ENCODE peak calls at places on chromosomes 2 and 18, in seven cellular contexts. V is SK-N-SH, J is K562, D is HepG2, E is HCT116, P is H1, U is GM12878. K is an unnamed sample.
A peak's percentile ranks its signal among the peaks of the same experiment; 100 is the strongest.

GRCh38 chr2:111054791-111055627 is 65.7 kb upstream of the BCL2L11 start:
- DNase-seq in V (no peak), J (no peak), D (no peak), E (no peak), P (peak; percentile 26), U (peak; percentile 75), K (no peak)

GRCh38 chr2:17148298-17149228 is 369.7 kb downstream of the RAD51AP2 start:
- DNase-seq in V (peak; percentile 53), J (peak; percentile 40), D (peak; percentile 10), E (peak; percentile 8), P (peak; percentile 56), U (no peak), K (no peak)

GRCh38 chr2:172095146-172095904 is 7.4 kb downstream of the DLX2 start:
- DNase-seq in V (peak; percentile 74), J (no peak), D (no peak), E (no peak), P (peak; percentile 80), U (no peak), K (peak; percentile 93)

GRCh38 chr18:23357992-23358594 is 95.0 kb upstream of the RIOK3 start:
- DNase-seq in V (no peak), J (no peak), D (no peak), E (no peak), P (no peak), U (no peak), K (no peak)

GRCh38 chr2:64327510-64328414 is 126.2 kb upstream of the LGALSL start:
- DNase-seq in V (peak; percentile 65), J (no peak), D (no peak), E (no peak), P (peak; percentile 49), U (peak; percentile 43), K (no peak)

GRCh38 chr2:148645135-148645924 is 779 bp downstream of the EPC2 start:
- DNase-seq in V (peak; percentile 95), J (peak; percentile 98), D (peak; percentile 91), E (peak; percentile 75), P (peak; percentile 97), U (peak; percentile 69), K (peak; percentile 88)

GRCh38 chr2:115374981-115375380 is 932.5 kb downstream of the DPP10 start:
- DNase-seq in V (no peak), J (no peak), D (no peak), E (no peak), P (no peak), U (no peak), K (no peak)

GRCh38 chr2:20599861-20600461 is 50.9 kb downstream of the HS1BP3 start:
- DNase-seq in V (no peak), J (no peak), D (no peak), E (no peak), P (no peak), U (no peak), K (no peak)

GRCh38 chr18:34637094-34637801 is 72.8 kb upstream of the DTNA start:
- DNase-seq in V (no peak), J (no peak), D (no peak), E (no peak), P (no peak), U (no peak), K (no peak)

GRCh38 chr2:151637284-151637781 is 96.9 kb downstream of the NEB start:
- DNase-seq in V (no peak), J (no peak), D (no peak), E (no peak), P (no peak), U (peak; percentile 11), K (no peak)

GRCh38 chr2:183284606-183285005 is 160.4 kb downstream of the NUP35 start:
- DNase-seq in V (no peak), J (no peak), D (no peak), E (no peak), P (no peak), U (no peak), K (no peak)

GRCh38 chr2:112812318-112813042 is 24.1 kb downstream of the IL1B start:
- DNase-seq in V (no peak), J (peak; percentile 73), D (no peak), E (no peak), P (no peak), U (no peak), K (no peak)

GRCh38 chr2:128585706-128586105 is 267.0 kb upstream of the HS6ST1 start:
- DNase-seq in V (no peak), J (no peak), D (no peak), E (no peak), P (no peak), U (no peak), K (no peak)

GRCh38 chr2:85156141-85156540 is 22.9 kb downstream of the TCF7L1 start:
- DNase-seq in V (no peak), J (no peak), D (no peak), E (no peak), P (no peak), U (no peak), K (no peak)

GRCh38 chr2:134234535-134234934 is 19.3 kb upstream of the MGAT5 start:
- DNase-seq in V (no peak), J (no peak), D (peak; percentile 28), E (no peak), P (no peak), U (no peak), K (no peak)

GRCh38 chr18:9738266-9738969 is 30.3 kb downstream of the RAB31 start:
- DNase-seq in V (no peak), J (no peak), D (no peak), E (no peak), P (no peak), U (no peak), K (no peak)

GRCh38 chr2:201158111-201158929 is 24.6 kb upstream of the CASP10 start:
- DNase-seq in V (peak; percentile 76), J (peak; percentile 66), D (peak; percentile 91), E (peak; percentile 61), P (peak; percentile 55), U (peak; percentile 77), K (peak; percentile 71)

GRCh38 chr2:12436483-12436882 is 280.3 kb upstream of the TRIB2 start:
- DNase-seq in V (no peak), J (no peak), D (no peak), E (no peak), P (no peak), U (no peak), K (no peak)

GRCh38 chr2:17976871-17977746 is 98.6 kb downstream of the KCNS3 start:
- DNase-seq in V (no peak), J (no peak), D (no peak), E (no peak), P (no peak), U (no peak), K (no peak)

GRCh38 chr18:46759885-46760284 is 3.0 kb upstream of the ST8SIA5 start:
- DNase-seq in V (no peak), J (no peak), D (no peak), E (no peak), P (no peak), U (no peak), K (no peak)

GRCh38 chr2:151033454-151034248 is 228.0 kb downstream of the RBM43 start:
- DNase-seq in V (no peak), J (no peak), D (no peak), E (no peak), P (no peak), U (no peak), K (no peak)

GRCh38 chr2:234044157-234044556 is 6.3 kb upstream of the SPP2 start:
- DNase-seq in V (no peak), J (no peak), D (no peak), E (peak; percentile 18), P (no peak), U (no peak), K (no peak)

GRCh38 chr2:72112421-72112820 is 35.2 kb downstream of the CYP26B1 start:
- DNase-seq in V (no peak), J (no peak), D (no peak), E (no peak), P (peak; percentile 23), U (no peak), K (no peak)
- TF ChIP-seq JUND in V (no peak), J (no peak), D (no peak), E (no peak), P (no peak), U (no peak), K (no peak)

DNA sequence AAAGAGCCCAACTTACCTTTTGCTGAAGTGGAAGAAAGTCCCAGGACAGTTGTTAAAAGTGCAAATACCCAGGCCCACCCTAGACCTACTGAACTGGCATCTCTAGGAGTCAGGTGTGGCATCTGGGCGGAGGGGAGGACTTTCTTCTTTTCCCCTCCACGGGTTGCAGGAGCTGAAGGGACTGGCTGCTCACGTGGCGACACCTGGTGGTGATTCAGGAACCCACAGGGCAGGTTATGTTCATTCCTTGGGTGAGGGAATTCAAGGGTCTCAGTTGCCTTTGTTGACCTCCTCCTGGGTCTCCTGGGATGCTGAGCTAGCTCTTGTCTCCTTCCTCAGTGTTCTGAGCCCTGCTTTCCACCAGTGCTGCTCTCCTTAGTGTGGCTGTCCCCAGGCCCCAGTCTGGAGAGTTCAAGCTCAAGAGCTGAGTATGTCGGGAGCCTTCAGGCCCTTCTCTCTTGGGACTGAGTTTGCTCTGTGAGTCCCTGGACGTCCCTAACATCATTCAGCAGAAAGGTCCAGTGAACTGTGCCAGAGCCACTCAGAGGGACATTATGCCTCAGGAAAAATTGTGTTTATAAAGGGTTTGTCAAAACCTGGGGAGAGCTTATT is 56.9 kb downstream of the DYSF start:
- DNase-seq in V (peak; percentile 87), J (peak; percentile 80), D (peak; percentile 42), E (peak; percentile 33), P (peak; percentile 92), U (no peak), K (peak; percentile 64)
- TF ChIP-seq JUND in V (no peak), J (no peak), D (no peak), E (no peak), P (no peak), U (no peak), K (no peak)

GRCh38 chr2:230939066-230939591 is 14.1 kb upstream of the GPR55 start:
- DNase-seq in V (no peak), J (no peak), D (no peak), E (no peak), P (no peak), U (no peak), K (no peak)

GRCh38 chr2:230937362-230937761 is 12.3 kb upstream of the GPR55 start:
- DNase-seq in V (no peak), J (no peak), D (no peak), E (no peak), P (no peak), U (no peak), K (no peak)

GRCh38 chr2:230938098-230938497 is 13.1 kb upstream of the GPR55 start:
- DNase-seq in V (no peak), J (no peak), D (no peak), E (no peak), P (no peak), U (no peak), K (no peak)

GRCh38 chr2:230939691-230940475 is 14.8 kb upstream of the GPR55 start:
- DNase-seq in V (no peak), J (no peak), D (no peak), E (no peak), P (peak; percentile 41), U (no peak), K (no peak)

GRCh38 chr2:230938516-230939065 is 13.5 kb upstream of the GPR55 start:
- DNase-seq in V (no peak), J (no peak), D (no peak), E (no peak), P (peak; percentile 37), U (no peak), K (no peak)
- TF ChIP-seq JUND in V (no peak), J (no peak), D (no peak), E (no peak), P (no peak), U (no peak), K (no peak)

GRCh38 chr18:69528439-69528838 is 127.8 kb downstream of the DOK6 start:
- DNase-seq in V (no peak), J (no peak), D (no peak), E (no peak), P (no peak), U (no peak), K (no peak)
- TF ChIP-seq JUND in V (peak; percentile 50), J (no peak), D (no peak), E (no peak), P (no peak), U (no peak), K (no peak)